ENCODE peak calls at places on chromosomes 3 and 15, in six cellular contexts. O, M, U, C, A and R are unnamed samples. For H3K4me1, the result is how much of the 10 kb centered on the place peaks cover.

GRCh38 chr15:31740203-31740602 is 290.1 kb upstream of the CHRNA7 start:
- DNase-seq in A (no peak), O (no peak), U (peak), M (no peak), C (no peak), R (no peak)

GRCh38 chr3:103653996-103654395 is 1219.2 kb downstream of the ZPLD1 start:
- DNase-seq in O (no peak), A (no peak), U (no peak), C (no peak), M (no peak), R (no peak)

GRCh38 chr3:127396473-127396872 is 108.6 kb upstream of the PRR20G start:
- DNase-seq in U (no peak), M (no peak), C (no peak), A (no peak), O (no peak), R (no peak)

GRCh38 chr3:59885103-59885502 is 835.3 kb upstream of the CFAP20DC start:
- DNase-seq in A (no peak), O (no peak), M (no peak), U (no peak), C (no peak), R (no peak)

GRCh38 chr3:128488995-128489859 is 3.8 kb downstream of the GATA2 start:
- DNase-seq in A (peak), U (peak), C (no peak), M (no peak), O (peak), R (no peak)

GRCh38 chr15:85730001-85730820 is 64.5 kb downstream of the KLHL25 start:
- DNase-seq in U (no peak), A (peak), C (peak), O (peak), M (no peak), R (no peak)

GRCh38 chr3:105970283-105970682 is 101.5 kb upstream of the CBLB start:
- DNase-seq in U (peak), C (peak), O (peak), A (no peak), M (no peak), R (no peak)

GRCh38 chr15:33565099-33565498 is 254.3 kb downstream of the RYR3 start:
- DNase-seq in O (no peak), M (no peak), C (no peak), A (no peak), U (no peak), R (no peak)

GRCh38 chr3:119774419-119774818 is 7.5 kb upstream of the NR1I2 start:
- DNase-seq in A (no peak), O (no peak), U (no peak), M (no peak), C (no peak), R (no peak)

GRCh38 chr15:74906193-74906449 is 530 bp downstream of the FAM219B start:
- DNase-seq in M (peak), O (peak), A (no peak), C (peak), U (peak), R (no peak)

GRCh38 chr15:82894971-82895520 is 57.5 kb downstream of the HOMER2 start:
- DNase-seq in A (no peak), C (no peak), U (no peak), O (no peak), M (no peak), R (no peak)

GRCh38 chr3:99515-99914 is 97.0 kb upstream of the CHL1 start:
- DNase-seq in O (no peak), C (no peak), M (no peak), A (no peak), U (no peak), R (no peak)

GRCh38 chr3:176351408-176351807 is 845.9 kb downstream of the TBL1XR1 start:
- DNase-seq in C (no peak), A (no peak), O (no peak), M (no peak), U (no peak), R (no peak)

GRCh38 chr15:89662893-89663673 is 7.8 kb upstream of the KIF7 start:
- DNase-seq in A (no peak), O (peak), U (no peak), C (no peak), M (no peak), R (peak)

GRCh38 chr3:150790621-150791020 is 27.7 kb upstream of the SIAH2 start:
- DNase-seq in C (no peak), U (no peak), O (no peak), A (no peak), M (no peak), R (no peak)

GRCh38 chr15:89206908-89207331 is 14.5 kb downstream of the RLBP1 start:
- DNase-seq in M (peak), O (peak), A (peak), C (peak), U (peak), R (peak)

GRCh38 chr15:81288040-81288439 is 35.9 kb downstream of the STARD5 start:
- DNase-seq in C (no peak), U (no peak), O (no peak), M (no peak), A (no peak), R (no peak)
- H3K4me1 ChIP-seq in C (under half), U (under half), O (under half), M (half or more), A (under half), R (under half)

GRCh38 chr3:61966200-61966599 is 404.8 kb downstream of the PTPRG start:
- DNase-seq in C (no peak), U (no peak), O (no peak), A (peak), M (no peak), R (no peak)

GRCh38 chr3:61965770-61966131 is 404.4 kb downstream of the PTPRG start:
- DNase-seq in A (no peak), M (no peak), U (no peak), O (no peak), C (no peak), R (no peak)

GRCh38 chr3:61960976-61961375 is 399.6 kb downstream of the PTPRG start:
- DNase-seq in U (no peak), C (no peak), A (no peak), O (no peak), M (no peak), R (no peak)

GRCh38 chr3:61964566-61964965 is 403.2 kb downstream of the PTPRG start:
- DNase-seq in U (no peak), M (no peak), O (no peak), A (peak), C (no peak), R (no peak)

GRCh38 chr3:61961882-61962281 is 400.5 kb downstream of the PTPRG start:
- DNase-seq in C (no peak), M (no peak), U (no peak), O (no peak), A (no peak), R (no peak)
- H3K27ac ChIP-seq in C (no peak), M (no peak), U (no peak), O (no peak), A (no peak), R (no peak)

GRCh38 chr3:98964784-98965183 is 63.3 kb upstream of the DCBLD2 start:
- DNase-seq in A (no peak), U (no peak), O (no peak), C (no peak), M (no peak), R (no peak)
- H3K4me1 ChIP-seq in A (half or more), U (under half), O (under half), C (under half), M (under half), R (under half)

DNA sequence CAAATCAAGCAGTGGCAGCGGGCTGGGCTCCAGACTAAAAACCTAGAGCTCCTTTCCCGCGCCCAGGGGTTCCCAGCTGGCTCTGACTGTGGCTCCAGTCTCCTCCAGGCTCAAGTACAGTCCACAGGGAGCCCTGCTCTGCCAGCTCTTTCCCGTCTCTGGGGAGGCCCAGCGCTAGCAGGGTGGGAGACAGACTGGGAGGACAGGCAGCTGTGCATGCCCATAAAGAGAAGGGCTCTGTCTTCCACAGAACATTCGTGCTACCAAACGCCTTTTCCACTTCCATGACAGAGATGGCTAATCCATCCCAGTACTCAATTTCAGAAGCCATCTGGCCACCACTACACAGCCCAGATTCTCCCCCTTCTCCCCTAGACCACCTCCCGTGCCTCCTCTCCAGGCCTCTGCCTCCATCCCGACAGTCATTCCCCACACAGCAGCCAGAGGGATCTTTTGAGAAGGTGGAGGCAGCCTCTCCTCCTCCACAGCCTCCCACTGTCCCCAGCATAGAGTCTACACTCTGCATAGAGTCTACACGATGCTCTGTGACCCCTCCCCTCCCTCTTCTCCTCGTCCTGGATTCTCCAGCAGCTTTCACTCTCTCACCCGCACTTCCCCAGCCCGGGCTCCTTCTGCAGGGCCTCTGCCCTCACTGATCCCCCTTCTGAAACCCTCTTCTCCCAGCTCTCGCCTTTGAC is 6.8 kb upstream of the DUSP7 start:
- DNase-seq in A (no peak), C (no peak), U (no peak), O (no peak), M (no peak), R (no peak)
- H3K27ac ChIP-seq in A (no peak), C (no peak), U (no peak), O (no peak), M (no peak), R (no peak)

DNA sequence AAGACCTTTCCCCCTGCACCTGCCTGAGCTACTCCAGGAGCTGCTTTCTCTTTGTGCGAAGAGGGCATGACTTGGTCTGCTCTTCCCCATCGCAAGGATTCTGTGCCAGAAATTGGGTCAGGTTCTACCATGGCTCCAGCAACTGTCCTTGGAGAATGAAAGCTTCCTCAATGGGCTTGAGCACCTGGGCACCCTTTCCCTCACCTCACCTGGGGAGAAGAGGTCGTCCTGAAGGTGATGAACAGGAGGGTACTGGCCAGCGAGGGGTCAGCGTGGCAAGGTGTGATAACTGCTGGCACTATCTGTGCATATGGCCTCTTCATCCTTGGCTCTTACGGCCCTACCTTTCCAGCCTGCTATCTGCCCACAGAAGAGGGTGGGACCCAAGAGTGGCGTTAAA is 899 bp upstream of the RBM15B start:
- DNase-seq in U (no peak), C (peak), A (no peak), M (no peak), O (no peak), R (no peak)
- H3K4me1 ChIP-seq in U (half or more), C (half or more), A (under half), M (half or more), O (half or more), R (under half)

GRCh38 chr3:38805004-38805403 is 11.0 kb downstream of the SCN10A start:
- DNase-seq in M (no peak), O (no peak), A (no peak), U (no peak), C (no peak), R (no peak)
- H3K27ac ChIP-seq in M (no peak), O (no peak), A (no peak), U (no peak), C (no peak), R (no peak)

GRCh38 chr3:83003917-83004316 is 1242.5 kb upstream of the GBE1 start:
- DNase-seq in M (no peak), C (no peak), O (no peak), U (no peak), A (no peak), R (no peak)
- H3K4me1 ChIP-seq in M (under half), C (under half), O (under half), U (under half), A (under half), R (under half)